ENCODE peak calls at places on chromosome 3, in ten cellular contexts. X, W, C, O, T, P, V, N, H and S are unnamed samples.

GRCh38 chr3:59771760-59772159 is 721.9 kb upstream of the CFAP20DC start:
- DNase-seq in H (no peak), O (no peak), W (no peak), T (no peak), X (peak), N (peak), P (no peak), C (peak), V (peak), S (peak)

GRCh38 chr3:100042577-100042981 is 71.7 kb downstream of the FILIP1L start:
- DNase-seq in T (no peak), N (no peak), O (no peak), P (no peak), H (no peak), X (no peak), V (peak), C (peak), W (no peak), S (no peak)

GRCh38 chr3:143203848-143204247 is 84.3 kb downstream of the CHST2 start:
- DNase-seq in C (peak), X (no peak), V (peak), P (no peak), W (no peak), T (no peak), N (no peak), H (no peak), O (no peak), S (no peak)

GRCh38 chr3:8103954-8104353 is 397.7 kb upstream of the LMCD1 start:
- DNase-seq in V (no peak), X (no peak), H (no peak), P (no peak), T (no peak), N (no peak), W (no peak), C (no peak), O (peak), S (no peak)

GRCh38 chr3:37765591-37766219 is 96.0 kb upstream of the CTDSPL start:
- DNase-seq in W (no peak), C (peak), N (peak), O (no peak), V (peak), X (peak), T (no peak), H (no peak), P (no peak), S (no peak)

GRCh38 chr3:141998674-141999290 is 122.3 kb downstream of the ATP1B3 start:
- DNase-seq in P (no peak), O (no peak), V (peak), X (peak), T (no peak), C (peak), W (no peak), N (no peak), H (no peak), S (no peak)

GRCh38 chr3:61562042-61562809 is 855 bp downstream of the PTPRG start:
- DNase-seq in O (no peak), W (peak), H (no peak), C (peak), V (no peak), T (no peak), P (no peak), N (peak), X (no peak), S (no peak)

GRCh38 chr3:13095408-13095861 is 22.2 kb upstream of the IQSEC1 start:
- DNase-seq in T (no peak), C (no peak), W (no peak), N (no peak), X (no peak), P (no peak), V (no peak), H (no peak), O (no peak), S (no peak)

GRCh38 chr3:61707492-61707891 is 146.1 kb downstream of the PTPRG start:
- DNase-seq in H (no peak), X (no peak), N (no peak), P (no peak), V (no peak), W (no peak), O (no peak), C (no peak), T (no peak), S (no peak)

GRCh38 chr3:117080899-117081298 is 371.3 kb downstream of the TUSC7 start:
- DNase-seq in X (no peak), H (no peak), W (no peak), N (no peak), T (peak), V (no peak), O (no peak), P (no peak), C (no peak), S (no peak)

GRCh38 chr3:141686477-141687280 is 51.4 kb upstream of the RNF7 start:
- DNase-seq in N (no peak), P (no peak), X (peak), V (peak), C (peak), O (no peak), W (peak), H (no peak), T (peak), S (peak)

GRCh38 chr3:45841701-45842491 is at the start of gene LZTFL1:
- DNase-seq in O (peak), V (peak), P (peak), T (peak), H (peak), W (peak), C (peak), N (peak), X (peak), S (peak)

GRCh38 chr3:177195941-177196472 is 1.3 kb downstream of the TBL1XR1 start:
- DNase-seq in T (no peak), W (peak), N (no peak), O (peak), V (no peak), X (no peak), P (no peak), C (peak), H (no peak), S (no peak)

GRCh38 chr3:152943645-152944044 is 108.7 kb downstream of the P2RY1 start:
- DNase-seq in N (no peak), X (no peak), V (no peak), W (no peak), O (no peak), H (no peak), P (peak), C (no peak), T (no peak), S (no peak)

GRCh38 chr3:123159926-123160635 is 41.7 kb upstream of the SEC22A start:
- DNase-seq in C (peak), P (no peak), V (peak), O (no peak), H (no peak), W (no peak), N (no peak), X (peak), T (no peak), S (no peak)

GRCh38 chr3:94117729-94118128 is 54.9 kb downstream of the NSUN3 start:
- DNase-seq in W (no peak), C (no peak), O (no peak), P (no peak), H (no peak), N (no peak), V (no peak), T (no peak), X (no peak), S (no peak)

GRCh38 chr3:38602576-38603250 is 46.8 kb downstream of the SCN5A start:
- DNase-seq in V (no peak), C (no peak), H (no peak), O (no peak), X (no peak), P (no peak), W (no peak), N (no peak), T (no peak), S (no peak)

GRCh38 chr3:45987368-45988099 is 8.1 kb downstream of the FYCO1 start:
- DNase-seq in W (no peak), O (no peak), T (no peak), H (no peak), N (no peak), C (peak), V (peak), X (no peak), P (no peak), S (no peak)

GRCh38 chr3:183930069-183930468 is 45.4 kb upstream of the PARL start:
- DNase-seq in P (no peak), V (no peak), T (no peak), H (no peak), C (no peak), X (no peak), O (no peak), N (peak), W (peak), S (no peak)

GRCh38 chr3:110378481-110378880 is 693.1 kb upstream of the NECTIN3 start:
- DNase-seq in O (no peak), P (no peak), X (no peak), W (no peak), T (no peak), H (no peak), C (no peak), N (no peak), V (no peak), S (no peak)

GRCh38 chr3:113968986-113969385 is 21.2 kb downstream of the ZDHHC23 start:
- DNase-seq in H (no peak), N (no peak), O (no peak), W (no peak), P (no peak), T (peak), X (no peak), V (peak), C (peak), S (no peak)

GRCh38 chr3:33786565-33787327 is 11.7 kb upstream of the PDCD6IP start:
- DNase-seq in H (no peak), V (no peak), X (no peak), P (no peak), T (peak), O (no peak), N (no peak), C (no peak), W (no peak), S (no peak)
- H3K4me3 ChIP-seq in H (no peak), V (peak), X (peak), P (no peak), T (peak), O (peak), N (peak), C (peak), W (no peak), S (no peak)

DNA sequence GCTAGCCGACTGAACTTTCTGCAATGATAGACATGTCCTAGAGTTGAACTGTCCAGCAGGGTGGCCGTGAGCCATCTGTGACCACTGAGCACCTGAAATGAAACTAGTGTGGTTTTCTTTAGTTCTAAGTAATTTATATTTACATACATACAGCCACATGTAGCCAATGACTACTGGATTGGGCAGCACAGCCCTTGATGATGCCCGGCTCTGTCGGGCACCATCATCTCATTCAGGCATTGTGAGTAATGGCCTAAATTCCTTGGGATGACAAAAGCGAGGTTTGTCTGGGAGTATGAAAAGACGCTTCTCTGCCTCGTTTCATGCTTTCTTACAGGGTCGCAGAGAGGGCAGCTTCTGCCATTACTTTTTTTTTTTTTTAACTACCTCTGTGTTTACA is 251.9 kb upstream of the HES1 start:
- DNase-seq in X (no peak), W (no peak), V (no peak), P (no peak), C (no peak), T (no peak), O (no peak), N (no peak), H (no peak), S (no peak)
- TF ChIP-seq CTCF in X (no peak), W (no peak), V (no peak), P (no peak), C (no peak), T (no peak), O (no peak), N (no peak), H (no peak), S (no peak)

GRCh38 chr3:127226946-127227842 is 34.3 kb downstream of the PRR23E start:
- DNase-seq in C (no peak), N (peak), T (peak), X (no peak), W (no peak), P (peak), H (no peak), O (no peak), V (no peak), S (no peak)

GRCh38 chr3:127228866-127229265 is 35.9 kb downstream of the PRR23E start:
- DNase-seq in O (peak), X (no peak), V (no peak), W (no peak), C (no peak), P (no peak), T (no peak), N (no peak), H (no peak), S (no peak)

GRCh38 chr3:127222664-127223063 is 29.7 kb downstream of the PRR23E start:
- DNase-seq in T (no peak), O (no peak), X (no peak), N (no peak), W (no peak), H (no peak), V (no peak), P (no peak), C (no peak), S (no peak)

GRCh38 chr3:127224118-127224517 is 31.2 kb downstream of the PRR23E start:
- DNase-seq in P (no peak), T (no peak), N (no peak), O (peak), H (no peak), X (no peak), V (no peak), C (no peak), W (no peak), S (no peak)

DNA sequence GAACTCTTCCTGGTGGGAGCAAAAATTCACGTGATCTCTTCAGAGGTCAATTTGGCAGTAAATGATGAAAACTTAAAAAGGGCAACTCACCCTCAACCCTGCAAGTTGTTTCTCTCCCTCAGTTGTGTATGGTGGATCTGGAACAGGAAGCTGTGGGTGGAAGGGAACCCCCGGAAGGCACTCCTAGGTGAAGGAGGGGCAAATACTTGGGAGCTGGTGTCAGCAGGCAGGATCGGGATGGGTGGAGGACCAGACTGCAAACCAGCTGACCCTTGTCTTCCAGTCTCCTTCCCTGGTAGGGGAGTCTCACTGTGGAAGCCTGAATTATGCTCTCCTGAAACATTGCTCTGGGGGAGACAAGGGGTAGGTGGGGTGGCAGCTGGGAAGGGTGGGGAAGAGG is 33.5 kb downstream of the PRR23E start:
- DNase-seq in P (peak), V (no peak), N (no peak), C (no peak), O (no peak), H (no peak), W (no peak), X (no peak), T (no peak), S (no peak)
- H3K4me3 ChIP-seq in P (peak), V (no peak), N (no peak), C (no peak), O (no peak), H (no peak), W (no peak), X (no peak), T (no peak), S (no peak)

GRCh38 chr3:23763040-23763477 is 42.7 kb upstream of the UBE2E1 start:
- DNase-seq in V (peak), X (no peak), T (no peak), N (no peak), O (no peak), C (peak), W (no peak), P (no peak), H (no peak), S (no peak)

GRCh38 chr3:23762214-23763039 is 43.3 kb upstream of the UBE2E1 start:
- DNase-seq in C (no peak), X (peak), N (no peak), W (no peak), O (peak), H (no peak), V (peak), T (no peak), P (no peak), S (no peak)

GRCh38 chr3:23760325-23760724 is 45.4 kb upstream of the UBE2E1 start:
- DNase-seq in T (no peak), C (no peak), X (no peak), P (no peak), O (peak), V (no peak), W (no peak), N (no peak), H (no peak), S (no peak)

GRCh38 chr3:23760871-23761373 is 44.8 kb upstream of the UBE2E1 start:
- DNase-seq in X (no peak), C (no peak), P (no peak), N (no peak), H (no peak), W (no peak), T (peak), V (no peak), O (peak), S (no peak)

DNA sequence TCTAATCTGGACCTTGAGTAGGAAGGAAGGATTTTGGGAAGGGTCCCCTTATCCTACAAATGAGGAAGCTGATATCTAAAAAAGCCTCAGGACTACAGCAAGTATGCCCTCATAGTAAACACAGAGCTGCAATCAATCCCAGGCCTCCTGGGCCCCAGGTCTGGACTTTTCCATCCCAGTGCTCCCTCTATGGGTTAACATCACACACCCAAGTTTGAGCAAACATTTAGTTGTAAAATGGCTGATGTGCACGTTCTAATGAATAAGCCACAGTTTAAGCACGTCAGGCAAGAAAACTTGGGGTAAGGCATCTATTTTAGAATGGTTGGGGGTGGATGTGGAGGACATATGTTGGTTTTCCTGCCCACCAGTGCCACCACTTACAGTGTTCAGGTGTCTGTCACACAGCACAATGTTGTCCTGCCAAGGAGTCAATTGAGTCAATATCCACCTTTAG is 44.3 kb upstream of the UBE2E1 start:
- DNase-seq in O (peak), P (peak), C (peak), X (no peak), W (peak), H (no peak), V (peak), T (peak), N (peak), S (no peak)
- TF ChIP-seq CTCF in O (peak), P (peak), C (peak), X (peak), W (peak), H (peak), V (peak), T (peak), N (peak), S (peak)

GRCh38 chr3:148755570-148755969 is 57.9 kb downstream of the AGTR1 start:
- DNase-seq in P (no peak), H (no peak), O (no peak), C (no peak), N (no peak), V (no peak), X (no peak), W (no peak), T (no peak), S (no peak)

GRCh38 chr3:148756306-148756705 is 58.6 kb downstream of the AGTR1 start:
- DNase-seq in X (no peak), V (no peak), W (no peak), N (no peak), T (no peak), P (no peak), H (no peak), C (no peak), O (no peak), S (no peak)

GRCh38 chr3:148757238-148757930 is 59.7 kb downstream of the AGTR1 start:
- DNase-seq in O (no peak), V (peak), T (no peak), X (peak), C (peak), P (no peak), N (peak), W (no peak), H (peak), S (peak)

GRCh38 chr3:148759425-148759824 is 61.7 kb downstream of the AGTR1 start:
- DNase-seq in C (no peak), W (no peak), H (no peak), V (no peak), X (no peak), T (no peak), N (no peak), P (no peak), O (no peak), S (no peak)

GRCh38 chr3:148758303-148758884 is 60.7 kb downstream of the AGTR1 start:
- DNase-seq in X (no peak), W (no peak), V (peak), H (no peak), P (no peak), C (no peak), N (no peak), T (no peak), O (no peak), S (no peak)
- H3K4me3 ChIP-seq in X (no peak), W (no peak), V (no peak), H (no peak), P (no peak), C (no peak), N (no peak), T (no peak), O (no peak), S (no peak)